ENCODE peak calls at places on chromosomes 11 and 22, in ten cellular contexts. T, P, Q, U, F, Y, S, C, D and G are unnamed samples.
A peak's percentile ranks its signal among the peaks of the same experiment; 100 is the strongest.

GRCh38 chr11:2694995-2695939 is 4.5 kb downstream of the KCNQ1OT1 start:
- DNase-seq in T (no peak), P (no peak), Q (no peak), U (no peak), F (peak; percentile 3), Y (no peak), S (no peak), C (no peak), D (no peak), G (no peak)

GRCh38 chr11:1531961-1532586 is 40.0 kb downstream of the DUSP8 start:
- DNase-seq in T (no peak), P (peak; percentile 79), Q (peak; percentile 74), U (no peak), F (no peak), Y (no peak), S (no peak), C (peak; percentile 43), D (peak; percentile 77), G (peak; percentile 91)

GRCh38 chr11:9120659-9121350 is 29.4 kb upstream of the SCUBE2 start:
- DNase-seq in T (no peak), P (no peak), Q (no peak), U (peak; percentile 76), F (no peak), Y (no peak), S (no peak), C (no peak), D (no peak), G (no peak)

GRCh38 chr22:28711341-28711740 is 30.3 kb downstream of the CHEK2 start:
- DNase-seq in T (no peak), P (no peak), Q (no peak), U (no peak), F (no peak), Y (no peak), S (peak; percentile 60), C (no peak), D (no peak), G (no peak)

GRCh38 chr11:114081641-114082414 is 22.3 kb downstream of the ZBTB16 start:
- DNase-seq in T (no peak), P (peak; percentile 89), Q (no peak), U (no peak), F (peak; percentile 53), Y (no peak), S (peak; percentile 84), C (peak; percentile 85), D (peak; percentile 71), G (no peak)

GRCh38 chr11:75345455-75346224 is 5.8 kb downstream of the ARRB1 start:
- DNase-seq in T (no peak), P (no peak), Q (no peak), U (no peak), F (no peak), Y (no peak), S (no peak), C (no peak), D (no peak), G (no peak)

GRCh38 chr11:119054418-119054817 is 2.6 kb downstream of the HYOU1 start:
- DNase-seq in T (no peak), P (no peak), Q (no peak), U (no peak), F (no peak), Y (no peak), S (no peak), C (no peak), D (no peak), G (no peak)

GRCh38 chr22:49210606-49211005 is 617.1 kb downstream of the BRD1 start:
- DNase-seq in T (peak; percentile 31), P (no peak), Q (no peak), U (no peak), F (peak; percentile 1), Y (no peak), S (no peak), C (no peak), D (no peak), G (no peak)

GRCh38 chr22:30908051-30908461 is 60.5 kb downstream of the MORC2 start:
- DNase-seq in T (peak; percentile 34), P (no peak), Q (no peak), U (no peak), F (no peak), Y (peak; percentile 9), S (no peak), C (no peak), D (no peak), G (no peak)

GRCh38 chr11:104610597-104610996 is 287.7 kb downstream of the CASP12 start:
- DNase-seq in T (no peak), P (no peak), Q (no peak), U (no peak), F (no peak), Y (no peak), S (no peak), C (no peak), D (no peak), G (no peak)

GRCh38 chr11:46755962-46756361 is 36.9 kb downstream of the F2 start:
- DNase-seq in T (no peak), P (no peak), Q (no peak), U (no peak), F (no peak), Y (no peak), S (no peak), C (no peak), D (no peak), G (no peak)

GRCh38 chr11:68271023-68271780 is 571 bp downstream of the C11orf24 start:
- DNase-seq in T (peak; percentile 67), P (peak; percentile 74), Q (peak; percentile 35), U (peak; percentile 87), F (peak; percentile 41), Y (peak; percentile 74), S (peak; percentile 77), C (peak; percentile 77), D (peak; percentile 85), G (peak; percentile 75)

DNA sequence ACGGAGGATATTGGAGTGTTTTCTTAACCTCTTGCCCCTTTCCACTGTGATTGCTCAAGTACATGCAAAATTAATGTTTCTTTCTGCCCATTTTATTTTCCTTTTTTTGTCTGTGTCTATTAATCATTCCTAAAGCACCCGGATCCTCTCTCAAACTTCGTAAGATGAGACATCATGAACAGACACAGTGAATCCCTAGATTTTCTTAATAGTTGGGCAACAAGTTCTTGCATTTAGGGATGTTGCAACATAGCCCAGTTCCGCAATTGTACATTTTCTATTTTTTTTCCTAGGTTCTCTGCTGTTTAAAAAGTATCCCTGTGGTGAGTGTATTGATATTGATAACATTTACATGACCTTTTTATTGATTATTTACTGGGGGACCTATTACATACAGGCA is 2.9 kb downstream of the FAM111A start:
- DNase-seq in T (no peak), P (peak; percentile 90), Q (no peak), U (no peak), F (no peak), Y (no peak), S (no peak), C (peak; percentile 2), D (no peak), G (no peak)
- TF ChIP-seq CTCF in T (no peak), P (no peak), Q (no peak), U (no peak), F (no peak), Y (no peak), S (no peak), C (no peak), D (no peak), G (no peak)

DNA sequence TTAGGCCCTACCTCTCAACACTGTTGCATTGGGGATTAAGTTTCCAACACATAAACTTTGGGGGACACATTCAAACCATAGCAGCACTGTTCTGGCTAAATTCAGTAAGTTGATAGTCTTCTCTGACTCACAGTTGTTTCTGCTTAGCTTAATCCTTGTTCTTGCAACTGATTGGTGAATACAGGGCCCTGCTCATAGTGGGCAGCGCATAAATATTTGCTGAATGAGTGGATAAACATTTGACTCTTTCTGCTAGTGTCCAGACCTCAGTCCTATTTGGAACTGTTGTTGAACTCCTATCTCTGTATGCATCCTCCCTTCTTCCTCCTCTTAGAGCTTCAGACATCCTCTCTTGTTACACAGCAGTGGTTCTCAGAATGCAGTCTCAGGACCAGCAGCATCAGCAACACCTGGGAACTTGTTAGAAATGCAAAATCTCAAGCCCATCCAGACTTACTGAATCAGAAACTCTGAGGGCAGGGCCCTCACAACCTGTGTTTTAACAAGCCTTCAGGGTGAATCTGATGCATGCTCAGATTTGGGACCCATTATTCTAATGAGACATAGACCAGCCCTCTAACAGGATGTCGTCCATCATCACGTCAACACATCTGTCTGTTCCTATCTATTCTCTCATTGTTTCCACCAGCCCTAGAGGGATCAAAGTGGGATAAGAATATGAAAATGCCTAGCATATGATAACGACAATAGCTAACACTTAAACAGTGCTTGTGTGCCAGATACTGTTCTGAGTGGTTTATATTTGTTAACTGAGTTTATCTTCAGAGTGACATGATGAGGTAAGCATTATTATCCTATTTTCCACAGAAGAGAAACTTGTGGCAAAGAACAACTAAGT is 22.3 kb downstream of the SPON1 start:
- DNase-seq in T (no peak), P (peak; percentile 90), Q (no peak), U (no peak), F (no peak), Y (no peak), S (no peak), C (peak; percentile 73), D (peak; percentile 85), G (no peak)
- H3K4me3 ChIP-seq in T (no peak overlapping the region), P (no peak overlapping the region), Q (no peak overlapping the region), U (no peak overlapping the region), F (no peak overlapping the region), Y (no peak overlapping the region), S (no peak overlapping the region), C (no peak overlapping the region), D (no peak overlapping the region), G (no peak overlapping the region)

DNA sequence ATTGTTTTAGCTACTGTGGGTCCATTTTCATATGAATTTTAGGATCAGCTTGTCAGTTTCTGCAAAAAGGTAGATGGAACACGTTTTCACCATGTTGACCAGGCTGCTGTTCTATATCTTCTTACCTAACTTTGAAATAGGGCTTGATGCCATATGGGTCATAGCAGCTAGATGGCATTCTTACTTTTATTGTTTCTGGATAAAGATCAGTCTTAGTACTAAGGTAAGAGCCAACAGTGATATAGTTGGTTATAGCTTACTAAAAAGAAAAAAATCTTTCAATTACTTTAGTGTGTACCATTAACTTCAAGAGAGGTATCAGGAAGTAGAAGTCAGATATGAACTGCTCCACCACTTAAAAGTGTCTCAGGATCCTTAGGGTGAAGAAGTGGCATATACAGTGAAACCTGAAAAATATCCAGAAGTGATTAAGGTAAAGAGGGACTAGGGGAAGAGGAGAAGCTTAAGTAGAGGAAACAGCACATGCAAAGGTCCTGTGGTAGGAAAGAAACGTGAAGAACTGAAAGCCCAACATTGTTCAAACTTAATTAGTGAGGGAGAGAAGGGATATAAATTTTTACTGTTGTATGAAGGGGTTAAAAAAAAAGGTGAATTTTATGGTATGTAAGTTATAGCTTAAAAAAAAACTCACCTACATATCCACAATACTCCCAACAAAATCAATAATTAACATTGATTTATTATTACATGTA is 59.9 kb upstream of the B3GNT6 start:
- DNase-seq in T (no peak), P (no peak), Q (no peak), U (no peak), F (no peak), Y (no peak), S (no peak), C (no peak), D (no peak), G (no peak)
- TF ChIP-seq CTCF in T (no peak), P (no peak), Q (no peak), U (no peak), F (no peak), Y (no peak), S (no peak), C (no peak), D (no peak), G (no peak)

DNA sequence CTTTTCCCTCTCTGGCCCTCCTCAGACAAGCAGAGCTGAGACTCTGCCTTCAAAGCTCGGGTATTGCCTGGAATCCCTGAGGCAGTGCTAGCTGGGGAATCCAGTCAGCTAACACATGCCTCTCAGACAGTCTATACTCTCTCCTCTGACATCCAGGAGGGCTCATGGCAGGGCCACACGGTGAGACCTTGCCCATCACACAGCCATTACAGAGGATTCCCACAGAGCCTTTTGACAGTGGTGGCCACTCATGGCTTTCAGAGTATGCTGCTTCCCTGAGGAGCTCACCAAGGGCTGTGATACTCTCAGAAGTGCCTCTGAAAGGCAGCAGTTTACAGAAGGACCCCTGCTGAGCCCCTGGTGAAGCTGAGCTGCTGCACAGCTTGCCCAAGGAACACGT is 165.3 kb downstream of the RRAS2 start:
- DNase-seq in T (no peak), P (no peak), Q (no peak), U (no peak), F (no peak), Y (no peak), S (no peak), C (no peak), D (no peak), G (no peak)
- H3K4me3 ChIP-seq in T (no peak overlapping the region), P (no peak overlapping the region), Q (no peak overlapping the region), U (no peak overlapping the region), F (no peak overlapping the region), Y (no peak overlapping the region), S (no peak overlapping the region), C (no peak overlapping the region), D (no peak overlapping the region), G (no peak overlapping the region)